ENCODE peak calls at places on chromosomes 3 and 15, in ten cellular contexts. One of them, this sample, is unnamed.

GRCh38 chr3:123285066-123285465 is 83.3 kb downstream of the SEC22A start:
- DNase-seq in activated T-cell treated with anti-CD3 and anti-CD28 coated beads for 24 hours: no peak
- DNase-seq in RWPE1: no peak
- DNase-seq in NCI-H1417 treated with DMSO at 0.1 percent for 48 hours: no peak
- DNase-seq in neuronal stem cell: no peak
- DNase-seq in Right ventricle myocardium superior: no peak
- DNase-seq in cardiac fibroblast: no peak
- DNase-seq in DMS 273 treated with DMSO at 0.1 percent for 48 hours: no peak
- DNase-seq in mammary epithelial cell: peak; percentile 48
- DNase-seq in dorsolateral prefrontal cortex: no peak
- DNase-seq in this sample: no peak

GRCh38 chr3:11195721-11196332 is 41.5 kb downstream of the HRH1 start:
- DNase-seq in activated T-cell treated with anti-CD3 and anti-CD28 coated beads for 24 hours: no peak
- DNase-seq in RWPE1: no peak
- DNase-seq in NCI-H1417 treated with DMSO at 0.1 percent for 48 hours: no peak
- DNase-seq in neuronal stem cell: no peak
- DNase-seq in Right ventricle myocardium superior: no peak
- DNase-seq in cardiac fibroblast: peak; percentile 77
- DNase-seq in DMS 273 treated with DMSO at 0.1 percent for 48 hours: no peak
- DNase-seq in mammary epithelial cell: peak; percentile 31
- DNase-seq in dorsolateral prefrontal cortex: no peak
- DNase-seq in this sample: no peak

GRCh38 chr15:36109943-36110658 is 469.3 kb upstream of the CDIN1 start:
- DNase-seq in activated T-cell treated with anti-CD3 and anti-CD28 coated beads for 24 hours: no peak
- DNase-seq in RWPE1: peak; percentile 15
- DNase-seq in NCI-H1417 treated with DMSO at 0.1 percent for 48 hours: no peak
- DNase-seq in neuronal stem cell: no peak
- DNase-seq in Right ventricle myocardium superior: no peak
- DNase-seq in cardiac fibroblast: peak; percentile 44
- DNase-seq in DMS 273 treated with DMSO at 0.1 percent for 48 hours: no peak
- DNase-seq in mammary epithelial cell: peak; percentile 51
- DNase-seq in dorsolateral prefrontal cortex: no peak
- DNase-seq in this sample: no peak

GRCh38 chr3:197561926-197562325 is 6.2 kb upstream of the BDH1 start:
- DNase-seq in activated T-cell treated with anti-CD3 and anti-CD28 coated beads for 24 hours: no peak
- DNase-seq in RWPE1: no peak
- DNase-seq in NCI-H1417 treated with DMSO at 0.1 percent for 48 hours: no peak
- DNase-seq in neuronal stem cell: no peak
- DNase-seq in Right ventricle myocardium superior: no peak
- DNase-seq in cardiac fibroblast: no peak
- DNase-seq in DMS 273 treated with DMSO at 0.1 percent for 48 hours: no peak
- DNase-seq in mammary epithelial cell: no peak
- DNase-seq in dorsolateral prefrontal cortex: no peak
- DNase-seq in this sample: no peak

GRCh38 chr15:98803228-98804056 is 155.1 kb downstream of the IGF1R start:
- DNase-seq in activated T-cell treated with anti-CD3 and anti-CD28 coated beads for 24 hours: no peak
- DNase-seq in RWPE1: peak; percentile 52
- DNase-seq in NCI-H1417 treated with DMSO at 0.1 percent for 48 hours: no peak
- DNase-seq in neuronal stem cell: no peak
- DNase-seq in Right ventricle myocardium superior: no peak
- DNase-seq in cardiac fibroblast: no peak
- DNase-seq in DMS 273 treated with DMSO at 0.1 percent for 48 hours: no peak
- DNase-seq in mammary epithelial cell: peak; percentile 77
- DNase-seq in dorsolateral prefrontal cortex: no peak
- DNase-seq in this sample: no peak

GRCh38 chr15:100781961-100782525 is 97.6 kb upstream of the ALDH1A3 start:
- DNase-seq in activated T-cell treated with anti-CD3 and anti-CD28 coated beads for 24 hours: no peak
- DNase-seq in RWPE1: no peak
- DNase-seq in NCI-H1417 treated with DMSO at 0.1 percent for 48 hours: no peak
- DNase-seq in neuronal stem cell: no peak
- DNase-seq in Right ventricle myocardium superior: no peak
- DNase-seq in cardiac fibroblast: no peak
- DNase-seq in DMS 273 treated with DMSO at 0.1 percent for 48 hours: no peak
- DNase-seq in mammary epithelial cell: no peak
- DNase-seq in dorsolateral prefrontal cortex: no peak
- DNase-seq in this sample: no peak

GRCh38 chr3:9815986-9816385 is 5.9 kb downstream of the TTLL3 start:
- DNase-seq in activated T-cell treated with anti-CD3 and anti-CD28 coated beads for 24 hours: no peak
- DNase-seq in RWPE1: no peak
- DNase-seq in NCI-H1417 treated with DMSO at 0.1 percent for 48 hours: no peak
- DNase-seq in neuronal stem cell: no peak
- DNase-seq in Right ventricle myocardium superior: no peak
- DNase-seq in cardiac fibroblast: no peak
- DNase-seq in DMS 273 treated with DMSO at 0.1 percent for 48 hours: no peak
- DNase-seq in mammary epithelial cell: no peak
- DNase-seq in dorsolateral prefrontal cortex: no peak
- DNase-seq in this sample: no peak

GRCh38 chr15:76426941-76427340 is 90.4 kb downstream of the ISL2 start:
- DNase-seq in activated T-cell treated with anti-CD3 and anti-CD28 coated beads for 24 hours: no peak
- DNase-seq in RWPE1: no peak
- DNase-seq in NCI-H1417 treated with DMSO at 0.1 percent for 48 hours: no peak
- DNase-seq in neuronal stem cell: no peak
- DNase-seq in Right ventricle myocardium superior: no peak
- DNase-seq in cardiac fibroblast: no peak
- DNase-seq in DMS 273 treated with DMSO at 0.1 percent for 48 hours: no peak
- DNase-seq in mammary epithelial cell: no peak
- DNase-seq in dorsolateral prefrontal cortex: no peak
- DNase-seq in this sample: no peak

GRCh38 chr15:97012986-97013385 is 682.5 kb downstream of the NR2F2 start:
- DNase-seq in activated T-cell treated with anti-CD3 and anti-CD28 coated beads for 24 hours: no peak
- DNase-seq in RWPE1: no peak
- DNase-seq in NCI-H1417 treated with DMSO at 0.1 percent for 48 hours: no peak
- DNase-seq in neuronal stem cell: no peak
- DNase-seq in Right ventricle myocardium superior: no peak
- DNase-seq in cardiac fibroblast: no peak
- DNase-seq in DMS 273 treated with DMSO at 0.1 percent for 48 hours: no peak
- DNase-seq in mammary epithelial cell: no peak
- DNase-seq in dorsolateral prefrontal cortex: no peak
- DNase-seq in this sample: no peak

GRCh38 chr3:108073712-108074431 is 17.0 kb downstream of the CD47 start:
- DNase-seq in activated T-cell treated with anti-CD3 and anti-CD28 coated beads for 24 hours: no peak
- DNase-seq in RWPE1: no peak
- DNase-seq in NCI-H1417 treated with DMSO at 0.1 percent for 48 hours: no peak
- DNase-seq in neuronal stem cell: no peak
- DNase-seq in Right ventricle myocardium superior: no peak
- DNase-seq in cardiac fibroblast: no peak
- DNase-seq in DMS 273 treated with DMSO at 0.1 percent for 48 hours: no peak
- DNase-seq in mammary epithelial cell: peak; percentile 54
- DNase-seq in dorsolateral prefrontal cortex: no peak
- DNase-seq in this sample: no peak

GRCh38 chr3:38646630-38647029 is 2.9 kb downstream of the SCN5A start:
- DNase-seq in activated T-cell treated with anti-CD3 and anti-CD28 coated beads for 24 hours: no peak
- DNase-seq in RWPE1: no peak
- DNase-seq in NCI-H1417 treated with DMSO at 0.1 percent for 48 hours: no peak
- DNase-seq in neuronal stem cell: no peak
- DNase-seq in Right ventricle myocardium superior: no peak
- DNase-seq in cardiac fibroblast: peak; percentile 56
- DNase-seq in DMS 273 treated with DMSO at 0.1 percent for 48 hours: peak; percentile 14
- DNase-seq in mammary epithelial cell: no peak
- DNase-seq in dorsolateral prefrontal cortex: no peak
- DNase-seq in this sample: no peak

GRCh38 chr15:85744636-85745422 is 49.9 kb downstream of the KLHL25 start:
- DNase-seq in activated T-cell treated with anti-CD3 and anti-CD28 coated beads for 24 hours: no peak
- DNase-seq in RWPE1: no peak
- DNase-seq in NCI-H1417 treated with DMSO at 0.1 percent for 48 hours: no peak
- DNase-seq in neuronal stem cell: no peak
- DNase-seq in Right ventricle myocardium superior: no peak
- DNase-seq in cardiac fibroblast: no peak
- DNase-seq in DMS 273 treated with DMSO at 0.1 percent for 48 hours: no peak
- DNase-seq in mammary epithelial cell: no peak
- DNase-seq in dorsolateral prefrontal cortex: no peak
- DNase-seq in this sample: no peak

GRCh38 chr3:473284-473800 is 276.8 kb downstream of the CHL1 start:
- DNase-seq in activated T-cell treated with anti-CD3 and anti-CD28 coated beads for 24 hours: no peak
- DNase-seq in RWPE1: no peak
- DNase-seq in NCI-H1417 treated with DMSO at 0.1 percent for 48 hours: no peak
- DNase-seq in neuronal stem cell: no peak
- DNase-seq in Right ventricle myocardium superior: no peak
- DNase-seq in cardiac fibroblast: no peak
- DNase-seq in DMS 273 treated with DMSO at 0.1 percent for 48 hours: no peak
- DNase-seq in mammary epithelial cell: no peak
- DNase-seq in dorsolateral prefrontal cortex: no peak
- DNase-seq in this sample: no peak